ENCODE peak calls at places on chromosomes 12 and 14, in four cellular contexts. One of them, this sample, is unnamed.

GRCh38 chr14:58638231-58639205 is 756 bp downstream of the DACT1 start:
- DNase-seq in IMR-90: peak
- DNase-seq in HCT116: no peak
- DNase-seq in colonic mucosa: peak
- DNase-seq in this sample: no peak

GRCh38 chr12:43282106-43282505 is 269.9 kb downstream of the ADAMTS20 start:
- DNase-seq in IMR-90: peak
- DNase-seq in HCT116: peak
- DNase-seq in colonic mucosa: no peak
- DNase-seq in this sample: peak

GRCh38 chr12:124341645-124342069 is 46.8 kb downstream of the RFLNA start:
- DNase-seq in IMR-90: no peak
- DNase-seq in HCT116: no peak
- DNase-seq in colonic mucosa: no peak
- DNase-seq in this sample: no peak

GRCh38 chr12:19771858-19772257 is 332.6 kb downstream of the AEBP2 start:
- DNase-seq in IMR-90: peak
- DNase-seq in HCT116: no peak
- DNase-seq in colonic mucosa: no peak
- DNase-seq in this sample: no peak

GRCh38 chr12:13144266-13144828 is 40.9 kb upstream of the GSG1 start:
- DNase-seq in IMR-90: no peak
- DNase-seq in HCT116: no peak
- DNase-seq in colonic mucosa: no peak
- DNase-seq in this sample: no peak

GRCh38 chr12:64824130-64824499 is 332 bp upstream of the TBC1D30 start:
- DNase-seq in IMR-90: no peak
- DNase-seq in HCT116: no peak
- DNase-seq in colonic mucosa: no peak
- DNase-seq in this sample: no peak

GRCh38 chr14:38357557-38357956 is 101.7 kb upstream of the CLEC14A start:
- DNase-seq in IMR-90: peak
- DNase-seq in HCT116: no peak
- DNase-seq in colonic mucosa: no peak
- DNase-seq in this sample: no peak

GRCh38 chr12:110917961-110918360 is 2.4 kb downstream of the MYL2 start:
- DNase-seq in IMR-90: no peak
- DNase-seq in HCT116: no peak
- DNase-seq in colonic mucosa: no peak
- DNase-seq in this sample: no peak

GRCh38 chr12:85237320-85237719 is 42.7 kb upstream of the ALX1 start:
- DNase-seq in IMR-90: no peak
- DNase-seq in HCT116: no peak
- DNase-seq in colonic mucosa: no peak
- DNase-seq in this sample: no peak

GRCh38 chr12:30811966-30812365 is 57.2 kb upstream of the CAPRIN2 start:
- DNase-seq in IMR-90: no peak
- DNase-seq in HCT116: no peak
- DNase-seq in colonic mucosa: no peak
- DNase-seq in this sample: no peak

GRCh38 chr14:100098171-100098570 is 32.9 kb downstream of the EVL start:
- DNase-seq in IMR-90: no peak
- DNase-seq in HCT116: no peak
- DNase-seq in colonic mucosa: no peak
- DNase-seq in this sample: no peak

GRCh38 chr12:25236626-25237025 is 14.1 kb downstream of the KRAS start:
- DNase-seq in IMR-90: peak
- DNase-seq in HCT116: no peak
- DNase-seq in colonic mucosa: no peak
- DNase-seq in this sample: no peak

GRCh38 chr12:73308079-73308478 is 1035.9 kb downstream of the TRHDE start:
- DNase-seq in IMR-90: no peak
- DNase-seq in HCT116: no peak
- DNase-seq in colonic mucosa: no peak
- DNase-seq in this sample: no peak

GRCh38 chr12:19726592-19726991 is 287.3 kb downstream of the AEBP2 start:
- DNase-seq in IMR-90: no peak
- DNase-seq in HCT116: no peak
- DNase-seq in colonic mucosa: no peak
- DNase-seq in this sample: no peak

GRCh38 chr14:58560208-58560607 is 77.6 kb upstream of the DACT1 start:
- DNase-seq in IMR-90: peak
- DNase-seq in HCT116: no peak
- DNase-seq in colonic mucosa: no peak
- DNase-seq in this sample: peak

GRCh38 chr14:30710870-30711269 is 88.8 kb downstream of the SCFD1 start:
- DNase-seq in IMR-90: peak
- DNase-seq in HCT116: no peak
- DNase-seq in colonic mucosa: no peak
- DNase-seq in this sample: no peak

GRCh38 chr14:22265319-22266140 is 323.5 kb downstream of the DAD1 start:
- DNase-seq in IMR-90: peak
- DNase-seq in HCT116: no peak
- DNase-seq in colonic mucosa: no peak
- DNase-seq in this sample: no peak

GRCh38 chr14:89841855-89842254 is 112.7 kb downstream of the EFCAB11 start:
- DNase-seq in IMR-90: no peak
- DNase-seq in HCT116: no peak
- DNase-seq in colonic mucosa: no peak
- DNase-seq in this sample: no peak

GRCh38 chr14:99687284-99688209 is 3.4 kb downstream of the CYP46A1 start:
- DNase-seq in IMR-90: no peak
- DNase-seq in HCT116: peak
- DNase-seq in colonic mucosa: peak
- DNase-seq in this sample: no peak

GRCh38 chr12:50620975-50621360 is 116.2 kb downstream of the DIP2B start:
- DNase-seq in IMR-90: no peak
- DNase-seq in HCT116: no peak
- DNase-seq in colonic mucosa: no peak
- DNase-seq in this sample: no peak

GRCh38 chr12:30825341-30825740 is 70.6 kb upstream of the CAPRIN2 start:
- DNase-seq in IMR-90: no peak
- DNase-seq in HCT116: no peak
- DNase-seq in colonic mucosa: no peak
- DNase-seq in this sample: no peak

GRCh38 chr12:109575683-109576082 is 2.1 kb downstream of the MVK start:
- DNase-seq in IMR-90: no peak
- DNase-seq in HCT116: no peak
- DNase-seq in colonic mucosa: no peak
- DNase-seq in this sample: no peak

GRCh38 chr14:31388687-31389413 is 31.5 kb downstream of the HEATR5A start:
- DNase-seq in IMR-90: peak
- DNase-seq in HCT116: no peak
- DNase-seq in colonic mucosa: no peak
- DNase-seq in this sample: no peak

GRCh38 chr14:76309572-76310551 is 66.1 kb upstream of the ESRRB start:
- DNase-seq in IMR-90: no peak
- DNase-seq in HCT116: no peak
- DNase-seq in colonic mucosa: no peak
- DNase-seq in this sample: no peak

GRCh38 chr12:109678732-109679131 is 34.9 kb upstream of the FAM222A start:
- DNase-seq in IMR-90: no peak
- DNase-seq in HCT116: no peak
- DNase-seq in colonic mucosa: no peak
- DNase-seq in this sample: no peak

GRCh38 chr12:7498832-7499231 is 4.7 kb downstream of the CD163 start:
- DNase-seq in IMR-90: peak
- DNase-seq in HCT116: no peak
- DNase-seq in colonic mucosa: no peak
- DNase-seq in this sample: peak

GRCh38 chr12:3491938-3492867 is 1.2 kb downstream of the PRMT8 start:
- DNase-seq in IMR-90: peak
- DNase-seq in HCT116: no peak
- DNase-seq in colonic mucosa: no peak
- DNase-seq in this sample: no peak

GRCh38 chr14:70655110-70655826 is 13.6 kb downstream of the TTC9 start:
- DNase-seq in IMR-90: no peak
- DNase-seq in HCT116: no peak
- DNase-seq in colonic mucosa: no peak
- DNase-seq in this sample: no peak

GRCh38 chr14:56731187-56731586 is 79.1 kb downstream of the OTX2 start:
- DNase-seq in IMR-90: no peak
- DNase-seq in HCT116: no peak
- DNase-seq in colonic mucosa: no peak
- DNase-seq in this sample: no peak

GRCh38 chr12:13562915-13563742 is 366.6 kb downstream of the EMP1 start:
- DNase-seq in IMR-90: no peak
- DNase-seq in HCT116: no peak
- DNase-seq in colonic mucosa: no peak
- DNase-seq in this sample: no peak

GRCh38 chr12:14924541-14924940 is 13.8 kb downstream of the ERP27 start:
- DNase-seq in IMR-90: no peak
- DNase-seq in HCT116: no peak
- DNase-seq in colonic mucosa: no peak
- DNase-seq in this sample: no peak

GRCh38 chr12:14919455-14919854 is 18.9 kb downstream of the ERP27 start:
- DNase-seq in IMR-90: no peak
- DNase-seq in HCT116: no peak
- DNase-seq in colonic mucosa: no peak
- DNase-seq in this sample: no peak

GRCh38 chr12:14921218-14921617 is 17.1 kb downstream of the ERP27 start:
- DNase-seq in IMR-90: no peak
- DNase-seq in HCT116: no peak
- DNase-seq in colonic mucosa: no peak
- DNase-seq in this sample: no peak

GRCh38 chr12:14923944-14924343 is 14.4 kb downstream of the ERP27 start:
- DNase-seq in IMR-90: no peak
- DNase-seq in HCT116: no peak
- DNase-seq in colonic mucosa: no peak
- DNase-seq in this sample: no peak

DNA sequence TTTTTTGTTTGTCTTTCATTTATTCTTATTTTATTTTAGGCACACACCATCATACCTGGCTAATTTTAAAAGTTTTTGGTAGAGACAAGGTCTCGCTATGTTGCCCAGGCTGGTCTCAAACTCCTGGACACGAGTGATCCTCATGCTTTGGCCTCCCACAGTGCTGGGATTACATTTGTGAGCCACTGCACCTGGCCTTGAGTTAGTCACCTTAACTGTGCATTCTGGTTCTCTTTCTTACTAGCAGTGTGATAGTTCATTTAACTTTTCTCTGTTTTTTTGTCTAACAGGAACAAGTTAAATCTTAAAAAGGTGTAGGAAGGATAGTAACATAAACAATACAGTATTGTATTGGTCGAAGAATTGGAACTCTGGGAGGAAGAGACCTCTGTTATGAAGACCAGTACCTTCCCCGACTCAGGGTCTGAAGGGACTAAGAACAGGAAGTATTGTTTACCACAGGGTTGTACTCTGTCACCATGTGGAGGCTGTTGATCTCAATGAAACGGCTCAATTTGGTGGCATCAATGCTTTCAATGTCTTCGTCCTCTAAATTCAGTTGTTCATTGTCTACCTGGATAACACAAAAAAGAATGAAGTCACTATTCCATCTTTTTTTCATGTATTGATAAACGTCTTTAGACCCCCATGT is 17.7 kb downstream of the ERP27 start:
- DNase-seq in IMR-90: no peak
- DNase-seq in HCT116: no peak
- DNase-seq in colonic mucosa: no peak
- DNase-seq in this sample: no peak
- H3K9ac ChIP-seq in IMR-90: no peak
- H3K9ac ChIP-seq in HCT116: no peak
- H3K9ac ChIP-seq in colonic mucosa: no peak
- H3K9ac ChIP-seq in this sample: no peak

GRCh38 chr12:32030676-32031075 is 71.5 kb downstream of the RESF1 start:
- DNase-seq in IMR-90: no peak
- DNase-seq in HCT116: no peak
- DNase-seq in colonic mucosa: no peak
- DNase-seq in this sample: no peak

GRCh38 chr12:32033411-32033810 is 73.2 kb upstream of the BICD1 start:
- DNase-seq in IMR-90: no peak
- DNase-seq in HCT116: no peak
- DNase-seq in colonic mucosa: no peak
- DNase-seq in this sample: no peak

GRCh38 chr12:32034045-32034444 is 72.6 kb upstream of the BICD1 start:
- DNase-seq in IMR-90: no peak
- DNase-seq in HCT116: no peak
- DNase-seq in colonic mucosa: no peak
- DNase-seq in this sample: no peak

GRCh38 chr12:32031109-32031508 is 71.9 kb downstream of the RESF1 start:
- DNase-seq in IMR-90: no peak
- DNase-seq in HCT116: no peak
- DNase-seq in colonic mucosa: no peak
- DNase-seq in this sample: no peak

DNA sequence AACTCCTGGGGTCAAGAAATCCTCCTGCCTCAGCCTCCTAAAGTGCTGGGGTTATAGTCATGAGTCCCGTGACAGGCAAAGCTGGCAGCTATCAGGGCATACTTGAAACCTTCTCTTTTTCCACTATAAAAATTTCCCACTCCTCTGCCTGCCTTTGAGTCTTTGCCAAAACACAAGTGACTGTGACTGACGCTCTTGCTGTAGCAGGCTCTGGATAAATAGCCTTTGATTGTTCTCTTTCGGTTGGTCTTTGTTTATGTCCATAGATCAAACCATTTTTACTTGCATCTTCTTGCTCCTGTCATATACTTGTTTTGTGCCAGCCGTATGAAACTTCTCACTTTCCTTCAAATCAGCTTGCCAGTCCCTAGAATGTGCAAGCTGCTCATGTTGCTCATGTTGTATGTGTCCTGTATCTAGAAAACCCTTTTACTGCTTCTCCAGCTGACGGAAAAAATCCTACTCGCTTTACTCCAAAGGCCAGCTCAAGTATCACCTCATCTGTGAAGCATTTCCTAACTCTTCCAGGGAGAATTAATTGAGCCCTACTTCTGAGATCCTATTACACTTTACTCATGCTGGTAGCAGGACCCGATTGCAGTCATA is 73.1 kb downstream of the RESF1 start:
- DNase-seq in IMR-90: peak
- DNase-seq in HCT116: no peak
- DNase-seq in colonic mucosa: no peak
- DNase-seq in this sample: no peak
- H3K9ac ChIP-seq in IMR-90: no peak
- H3K9ac ChIP-seq in HCT116: no peak
- H3K9ac ChIP-seq in colonic mucosa: no peak
- H3K9ac ChIP-seq in this sample: no peak

DNA sequence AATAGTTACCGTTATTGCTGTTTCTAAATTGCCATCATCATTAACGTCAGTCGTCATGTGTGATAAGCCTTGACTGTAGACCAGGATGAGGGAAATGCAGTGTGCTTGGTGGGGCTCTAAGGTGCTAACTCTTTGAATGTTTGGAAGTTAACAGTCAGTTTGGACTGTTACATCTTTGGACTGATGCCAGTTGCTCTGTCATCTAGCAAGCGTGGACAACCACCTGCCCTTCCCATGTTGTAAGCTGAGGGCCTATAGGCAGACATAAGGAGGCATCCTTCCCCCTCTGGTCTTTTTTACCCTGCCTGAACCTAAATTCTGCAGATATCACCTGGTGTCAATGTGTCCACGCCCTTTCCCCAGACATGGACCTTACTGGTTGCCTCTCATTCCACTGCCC is 94.4 kb downstream of the PPP2R5C start:
- DNase-seq in IMR-90: no peak
- DNase-seq in HCT116: no peak
- DNase-seq in colonic mucosa: no peak
- DNase-seq in this sample: no peak
- H3K9ac ChIP-seq in IMR-90: no peak
- H3K9ac ChIP-seq in HCT116: no peak
- H3K9ac ChIP-seq in colonic mucosa: peak
- H3K9ac ChIP-seq in this sample: no peak

GRCh38 chr14:106343636-106344035 is 817.3 kb downstream of the TMEM121 start:
- DNase-seq in IMR-90: no peak
- DNase-seq in HCT116: no peak
- DNase-seq in colonic mucosa: no peak
- DNase-seq in this sample: no peak
- H3K9ac ChIP-seq in IMR-90: no peak
- H3K9ac ChIP-seq in HCT116: no peak
- H3K9ac ChIP-seq in colonic mucosa: no peak
- H3K9ac ChIP-seq in this sample: no peak

This sample was measured in SK-N-MC.